ENCODE peak calls at places on chromosomes 16 and 17, in four cellular contexts. One of them, this sample, is unnamed.

GRCh38 chr16:29316673-29317237 is 89.8 kb downstream of the NPIPB11 start:
- DNase-seq in HepG2: no peak
- DNase-seq in K562: no peak
- DNase-seq in GM12878: no peak
- DNase-seq in this sample: no peak

GRCh38 chr17:17877548-17878358 is 41.0 kb upstream of the SREBF1 start:
- DNase-seq in K562: no peak
- DNase-seq in GM12878: no peak
- DNase-seq in HepG2: no peak
- DNase-seq in this sample: peak

GRCh38 chr17:1108810-1109605 is 70.8 kb downstream of the ABR start:
- DNase-seq in HepG2: no peak
- DNase-seq in K562: no peak
- DNase-seq in GM12878: no peak
- DNase-seq in this sample: peak

GRCh38 chr17:79424471-79425185 is 186.2 kb downstream of the RBFOX3 start:
- DNase-seq in K562: no peak
- DNase-seq in HepG2: no peak
- DNase-seq in GM12878: no peak
- DNase-seq in this sample: no peak

GRCh38 chr17:13194887-13195286 is 177.1 kb upstream of the ELAC2 start:
- DNase-seq in HepG2: no peak
- DNase-seq in K562: no peak
- DNase-seq in GM12878: no peak
- DNase-seq in this sample: no peak

GRCh38 chr16:16974192-16974591 is 496.6 kb downstream of the XYLT1 start:
- DNase-seq in HepG2: no peak
- DNase-seq in GM12878: no peak
- DNase-seq in K562: no peak
- DNase-seq in this sample: no peak

GRCh38 chr17:43897827-43898226 is 9.5 kb downstream of the MPP2 start:
- DNase-seq in HepG2: no peak
- DNase-seq in GM12878: no peak
- DNase-seq in K562: no peak
- DNase-seq in this sample: no peak

GRCh38 chr16:17768257-17768656 is 297.5 kb upstream of the XYLT1 start:
- DNase-seq in HepG2: no peak
- DNase-seq in GM12878: no peak
- DNase-seq in K562: no peak
- DNase-seq in this sample: no peak

GRCh38 chr17:4440690-4441686 is 7.2 kb downstream of the SPNS3 start:
- DNase-seq in GM12878: no peak
- DNase-seq in HepG2: no peak
- DNase-seq in K562: no peak
- DNase-seq in this sample: peak

GRCh38 chr17:11554042-11554441 is 44.2 kb upstream of the DNAH9 start:
- DNase-seq in GM12878: no peak
- DNase-seq in K562: no peak
- DNase-seq in HepG2: no peak
- DNase-seq in this sample: no peak

GRCh38 chr17:48871035-48871550 is 21.5 kb upstream of the ATP5MC1 start:
- DNase-seq in K562: no peak
- DNase-seq in GM12878: no peak
- DNase-seq in HepG2: no peak
- DNase-seq in this sample: no peak

GRCh38 chr16:85569615-85570212 is 43.4 kb upstream of the GSE1 start:
- DNase-seq in GM12878: peak
- DNase-seq in K562: peak
- DNase-seq in HepG2: no peak
- DNase-seq in this sample: peak

GRCh38 chr16:89744813-89745212 is 23.5 kb downstream of the ZNF276 start:
- DNase-seq in GM12878: no peak
- DNase-seq in K562: no peak
- DNase-seq in HepG2: no peak
- DNase-seq in this sample: no peak

GRCh38 chr16:89739383-89739782 is 18.0 kb downstream of the ZNF276 start:
- DNase-seq in K562: no peak
- DNase-seq in HepG2: no peak
- DNase-seq in GM12878: no peak
- DNase-seq in this sample: no peak

GRCh38 chr16:89738538-89739317 is 17.4 kb downstream of the ZNF276 start:
- DNase-seq in GM12878: no peak
- DNase-seq in HepG2: no peak
- DNase-seq in K562: no peak
- DNase-seq in this sample: no peak

GRCh38 chr16:89742948-89743347 is 21.6 kb downstream of the ZNF276 start:
- DNase-seq in HepG2: no peak
- DNase-seq in K562: no peak
- DNase-seq in GM12878: no peak
- DNase-seq in this sample: no peak

GRCh38 chr16:89741342-89742014 is 20.1 kb downstream of the ZNF276 start:
- DNase-seq in HepG2: no peak
- DNase-seq in K562: no peak
- DNase-seq in GM12878: no peak
- DNase-seq in this sample: no peak
- TF ChIP-seq RFX5 in HepG2: no peak
- TF ChIP-seq RFX5 in K562: no peak
- TF ChIP-seq RFX5 in GM12878: no peak
- TF ChIP-seq RFX5 in this sample: no peak

DNA sequence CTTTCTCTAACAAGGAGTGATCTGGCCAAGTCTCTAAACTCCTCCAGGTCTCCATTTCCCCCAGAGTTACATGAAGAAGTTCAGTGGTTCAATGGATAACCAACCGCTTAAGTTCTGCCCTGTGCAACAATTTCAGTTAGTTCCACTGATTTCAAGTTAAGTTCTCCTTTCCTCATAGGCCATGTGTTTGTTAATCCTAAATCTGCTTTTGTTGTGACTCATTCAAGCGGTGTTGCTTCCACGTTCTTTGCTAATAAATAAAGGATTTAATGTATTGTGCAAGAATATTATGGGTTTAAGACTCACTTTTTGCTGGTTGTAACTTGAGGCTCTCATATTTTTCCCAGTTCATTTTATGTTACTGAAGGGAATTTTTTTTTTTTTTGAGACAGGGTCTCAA is 36.3 kb downstream of the GNA13 start:
- DNase-seq in GM12878: no peak
- DNase-seq in HepG2: no peak
- DNase-seq in K562: no peak
- DNase-seq in this sample: no peak
- TF ChIP-seq GABPA in GM12878: no peak
- TF ChIP-seq GABPA in HepG2: no peak
- TF ChIP-seq GABPA in K562: no peak
- TF ChIP-seq GABPA in this sample: no peak

GRCh38 chr17:33520404-33521032 is 227.4 kb upstream of the ASIC2 start:
- DNase-seq in HepG2: peak
- DNase-seq in GM12878: no peak
- DNase-seq in K562: peak
- DNase-seq in this sample: peak
- TF ChIP-seq NFIC in HepG2: no peak
- TF ChIP-seq NFIC in GM12878: no peak
- TF ChIP-seq NFIC in K562: no peak
- TF ChIP-seq NFIC in this sample: no peak

DNA sequence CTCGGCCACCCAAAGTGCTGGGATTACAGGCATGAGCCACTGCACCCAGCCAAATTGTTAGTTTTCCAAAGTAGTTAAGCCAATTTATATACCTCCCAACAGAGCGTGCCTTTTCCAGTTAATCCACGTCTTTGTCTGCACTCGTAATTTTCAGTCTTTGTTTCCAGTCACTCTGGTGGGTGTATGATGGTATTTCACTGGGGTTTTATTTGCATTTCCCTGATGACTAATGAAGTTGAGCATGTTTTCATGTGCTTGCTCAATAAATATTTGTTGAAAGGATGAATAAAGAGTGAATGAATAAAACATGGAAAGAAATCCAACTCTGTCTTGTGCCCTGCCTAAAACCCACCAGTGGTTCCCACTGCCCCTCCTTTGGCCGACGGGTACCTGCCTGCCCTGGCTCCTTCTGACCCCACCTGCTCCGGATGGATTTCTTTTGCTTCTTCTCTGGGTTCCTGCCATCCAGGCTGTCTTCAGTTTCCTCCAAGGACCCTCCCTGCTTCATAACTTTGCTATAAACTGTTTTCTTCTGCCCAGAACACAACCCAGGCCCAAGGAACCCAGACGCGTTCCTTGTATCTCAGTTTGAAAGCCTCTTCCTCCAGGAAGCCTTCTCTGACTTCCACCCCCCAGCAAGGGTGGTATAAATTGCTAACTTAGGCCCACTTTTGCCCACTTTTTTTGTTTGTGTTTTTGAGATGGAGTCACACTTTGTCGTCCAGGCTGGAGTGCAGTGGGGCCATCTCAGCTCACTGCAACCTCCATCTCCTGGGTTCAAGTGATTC is 3.0 kb upstream of the ABCC1 start:
- DNase-seq in K562: no peak
- DNase-seq in HepG2: peak
- DNase-seq in GM12878: no peak
- DNase-seq in this sample: no peak
- TF ChIP-seq RFX5 in K562: no peak
- TF ChIP-seq RFX5 in HepG2: no peak
- TF ChIP-seq RFX5 in GM12878: no peak
- TF ChIP-seq RFX5 in this sample: no peak

GRCh38 chr17:19626079-19626478 is 22.5 kb upstream of the ALDH3A2 start:
- DNase-seq in GM12878: no peak
- DNase-seq in K562: no peak
- DNase-seq in HepG2: no peak
- DNase-seq in this sample: no peak

GRCh38 chr17:19630651-19631050 is 17.9 kb upstream of the ALDH3A2 start:
- DNase-seq in GM12878: no peak
- DNase-seq in K562: no peak
- DNase-seq in HepG2: no peak
- DNase-seq in this sample: no peak

GRCh38 chr17:19631905-19632304 is 16.6 kb upstream of the ALDH3A2 start:
- DNase-seq in K562: no peak
- DNase-seq in HepG2: no peak
- DNase-seq in GM12878: no peak
- DNase-seq in this sample: no peak

GRCh38 chr17:19629449-19629848 is 19.1 kb upstream of the ALDH3A2 start:
- DNase-seq in GM12878: no peak
- DNase-seq in HepG2: no peak
- DNase-seq in K562: no peak
- DNase-seq in this sample: no peak

GRCh38 chr17:19630035-19630434 is 18.5 kb upstream of the ALDH3A2 start:
- DNase-seq in K562: no peak
- DNase-seq in GM12878: no peak
- DNase-seq in HepG2: no peak
- DNase-seq in this sample: no peak
- TF ChIP-seq GABPA in K562: no peak
- TF ChIP-seq GABPA in GM12878: no peak
- TF ChIP-seq GABPA in HepG2: no peak
- TF ChIP-seq GABPA in this sample: no peak

GRCh38 chr16:964696-965395 is 5.9 kb downstream of the LMF1 start:
- DNase-seq in GM12878: no peak
- DNase-seq in K562: no peak
- DNase-seq in HepG2: no peak
- DNase-seq in this sample: no peak

GRCh38 chr16:962366-962765 is 8.4 kb downstream of the LMF1 start:
- DNase-seq in K562: no peak
- DNase-seq in GM12878: no peak
- DNase-seq in HepG2: no peak
- DNase-seq in this sample: no peak

GRCh38 chr16:962901-963814 is 7.6 kb downstream of the LMF1 start:
- DNase-seq in GM12878: no peak
- DNase-seq in HepG2: no peak
- DNase-seq in K562: no peak
- DNase-seq in this sample: no peak

GRCh38 chr16:963913-964695 is 6.7 kb downstream of the LMF1 start:
- DNase-seq in GM12878: no peak
- DNase-seq in K562: no peak
- DNase-seq in HepG2: no peak
- DNase-seq in this sample: no peak

GRCh38 chr16:959232-960040 is 11.3 kb downstream of the LMF1 start:
- DNase-seq in HepG2: no peak
- DNase-seq in K562: no peak
- DNase-seq in GM12878: no peak
- DNase-seq in this sample: no peak
- TF ChIP-seq NFIC in HepG2: no peak
- TF ChIP-seq NFIC in K562: no peak
- TF ChIP-seq NFIC in GM12878: no peak
- TF ChIP-seq NFIC in this sample: no peak

DNA sequence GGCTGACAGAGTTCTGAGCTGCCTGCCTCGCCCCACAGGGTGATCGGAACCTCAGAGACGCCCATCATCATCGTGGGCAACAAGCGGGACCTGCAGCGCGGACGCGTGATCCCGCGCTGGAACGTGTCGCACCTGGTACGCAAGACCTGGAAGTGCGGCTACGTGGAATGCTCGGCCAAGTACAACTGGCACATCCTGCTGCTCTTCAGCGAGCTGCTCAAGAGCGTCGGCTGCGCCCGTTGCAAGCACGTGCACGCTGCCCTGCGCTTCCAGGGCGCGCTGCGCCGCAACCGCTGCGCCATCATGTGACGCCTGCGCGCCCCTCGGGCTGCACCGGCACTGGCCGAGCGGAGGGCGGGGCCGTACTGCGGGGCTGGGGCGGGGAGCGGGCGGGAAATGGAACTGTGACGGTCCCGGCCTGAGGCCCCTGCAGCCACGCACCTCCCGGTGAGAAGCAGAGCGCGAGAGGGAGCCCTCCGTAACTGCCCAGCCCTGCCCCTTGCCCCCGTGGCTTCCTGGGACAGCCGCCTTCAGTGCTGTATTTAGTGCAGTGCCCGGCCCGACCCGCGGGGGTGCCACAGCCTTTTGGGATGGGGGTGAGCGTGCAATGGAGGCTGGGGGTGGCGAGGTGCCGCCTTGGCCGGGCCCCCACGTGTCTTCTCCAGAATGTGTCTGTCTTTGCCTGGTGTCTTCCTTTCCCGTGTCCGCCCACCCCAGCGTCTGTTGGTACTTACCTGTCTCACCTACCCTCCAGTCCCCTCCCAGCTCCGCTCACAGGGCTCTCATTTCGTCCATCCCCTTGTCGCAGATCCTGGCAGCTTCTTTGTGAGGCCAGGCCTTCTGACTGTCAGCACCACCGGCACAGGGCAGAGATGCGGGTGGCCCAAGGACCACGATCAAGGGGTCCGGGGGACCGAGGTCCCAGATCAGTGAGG is 9.8 kb downstream of the RASL10B start:
- DNase-seq in HepG2: no peak
- DNase-seq in GM12878: no peak
- DNase-seq in K562: no peak
- DNase-seq in this sample: peak
- TF ChIP-seq RFX5 in HepG2: no peak
- TF ChIP-seq RFX5 in GM12878: no peak
- TF ChIP-seq RFX5 in K562: no peak
- TF ChIP-seq RFX5 in this sample: no peak

This sample was measured in SK-N-SH.